ENCODE peak calls at places on chromosome 15, in eight cellular contexts. One of them, this sample, is unnamed. For H3K9me3 and H3K4me1, the result is how much of the 10 kb centered on the place peaks cover.

GRCh38 chr15:68644088-68644904 is 65.5 kb downstream of the CORO2B start:
- DNase-seq in HCT116: peak
- DNase-seq in A549: peak
- DNase-seq in hepatocyte: peak
- DNase-seq in heart left ventricle: no peak
- DNase-seq in CD8-positive, alpha-beta T cell: no peak
- DNase-seq in esophagus muscularis mucosa: no peak
- DNase-seq in lower lobe of right lung: no peak
- DNase-seq in this sample: no peak

GRCh38 chr15:59237119-59237853 is 30.6 kb downstream of the LDHAL6B start:
- DNase-seq in HCT116: no peak
- DNase-seq in A549: no peak
- DNase-seq in hepatocyte: no peak
- DNase-seq in heart left ventricle: no peak
- DNase-seq in CD8-positive, alpha-beta T cell: no peak
- DNase-seq in esophagus muscularis mucosa: peak
- DNase-seq in lower lobe of right lung: no peak
- DNase-seq in this sample: no peak

GRCh38 chr15:83503595-83504364 is 56.6 kb downstream of the SH3GL3 start:
- DNase-seq in HCT116: no peak
- DNase-seq in A549: no peak
- DNase-seq in hepatocyte: no peak
- DNase-seq in heart left ventricle: no peak
- DNase-seq in CD8-positive, alpha-beta T cell: no peak
- DNase-seq in esophagus muscularis mucosa: no peak
- DNase-seq in lower lobe of right lung: no peak
- DNase-seq in this sample: no peak

GRCh38 chr15:40594429-40594836 is 384 bp downstream of the KNL1 start:
- DNase-seq in HCT116: peak
- DNase-seq in A549: peak
- DNase-seq in hepatocyte: peak
- DNase-seq in heart left ventricle: peak
- DNase-seq in CD8-positive, alpha-beta T cell: no peak
- DNase-seq in esophagus muscularis mucosa: peak
- DNase-seq in lower lobe of right lung: peak
- DNase-seq in this sample: peak

GRCh38 chr15:69893863-69894262 is 203.9 kb downstream of the TLE3 start:
- DNase-seq in HCT116: no peak
- DNase-seq in A549: no peak
- DNase-seq in hepatocyte: peak
- DNase-seq in heart left ventricle: no peak
- DNase-seq in CD8-positive, alpha-beta T cell: no peak
- DNase-seq in esophagus muscularis mucosa: no peak
- DNase-seq in lower lobe of right lung: no peak
- DNase-seq in this sample: no peak

GRCh38 chr15:44763187-44763586 is 26.9 kb downstream of the TRIM69 start:
- DNase-seq in HCT116: no peak
- DNase-seq in A549: no peak
- DNase-seq in hepatocyte: no peak
- DNase-seq in heart left ventricle: no peak
- DNase-seq in CD8-positive, alpha-beta T cell: no peak
- DNase-seq in esophagus muscularis mucosa: no peak
- DNase-seq in lower lobe of right lung: no peak
- DNase-seq in this sample: no peak

GRCh38 chr15:76197703-76198455 is 113.4 kb downstream of the ETFA start:
- DNase-seq in HCT116: peak
- DNase-seq in A549: no peak
- DNase-seq in hepatocyte: no peak
- DNase-seq in heart left ventricle: no peak
- DNase-seq in CD8-positive, alpha-beta T cell: no peak
- DNase-seq in esophagus muscularis mucosa: no peak
- DNase-seq in lower lobe of right lung: peak
- DNase-seq in this sample: no peak

GRCh38 chr15:50304856-50305255 is 39.3 kb upstream of the HDC start:
- DNase-seq in HCT116: no peak
- DNase-seq in A549: no peak
- DNase-seq in hepatocyte: no peak
- DNase-seq in heart left ventricle: no peak
- DNase-seq in CD8-positive, alpha-beta T cell: no peak
- DNase-seq in esophagus muscularis mucosa: no peak
- DNase-seq in lower lobe of right lung: no peak
- DNase-seq in this sample: no peak

GRCh38 chr15:67076147-67076843 is 10.9 kb downstream of the SMAD3 start:
- DNase-seq in HCT116: peak
- DNase-seq in A549: peak
- DNase-seq in hepatocyte: no peak
- DNase-seq in heart left ventricle: no peak
- DNase-seq in CD8-positive, alpha-beta T cell: no peak
- DNase-seq in esophagus muscularis mucosa: no peak
- DNase-seq in lower lobe of right lung: no peak
- DNase-seq in this sample: no peak

GRCh38 chr15:83346342-83346741 is 61.9 kb upstream of the BNC1 start:
- DNase-seq in HCT116: no peak
- DNase-seq in A549: no peak
- DNase-seq in hepatocyte: no peak
- DNase-seq in heart left ventricle: no peak
- DNase-seq in CD8-positive, alpha-beta T cell: no peak
- DNase-seq in esophagus muscularis mucosa: no peak
- DNase-seq in lower lobe of right lung: no peak
- DNase-seq in this sample: no peak

GRCh38 chr15:41695750-41696436 is 35.7 kb downstream of the MGA start:
- DNase-seq in HCT116: peak
- DNase-seq in A549: peak
- DNase-seq in hepatocyte: peak
- DNase-seq in heart left ventricle: no peak
- DNase-seq in CD8-positive, alpha-beta T cell: peak
- DNase-seq in esophagus muscularis mucosa: no peak
- DNase-seq in lower lobe of right lung: no peak
- DNase-seq in this sample: peak

GRCh38 chr15:62749445-62749844 is 293.1 kb upstream of the TPM1 start:
- DNase-seq in HCT116: no peak
- DNase-seq in A549: no peak
- DNase-seq in hepatocyte: no peak
- DNase-seq in heart left ventricle: no peak
- DNase-seq in CD8-positive, alpha-beta T cell: no peak
- DNase-seq in esophagus muscularis mucosa: no peak
- DNase-seq in lower lobe of right lung: no peak
- DNase-seq in this sample: no peak

GRCh38 chr15:68599560-68600071 is 20.8 kb downstream of the CORO2B start:
- DNase-seq in HCT116: no peak
- DNase-seq in A549: no peak
- DNase-seq in hepatocyte: peak
- DNase-seq in heart left ventricle: no peak
- DNase-seq in CD8-positive, alpha-beta T cell: no peak
- DNase-seq in esophagus muscularis mucosa: no peak
- DNase-seq in lower lobe of right lung: no peak
- DNase-seq in this sample: no peak

GRCh38 chr15:61175024-61175423 is 54.1 kb downstream of the RORA start:
- DNase-seq in HCT116: no peak
- DNase-seq in A549: no peak
- DNase-seq in hepatocyte: no peak
- DNase-seq in heart left ventricle: no peak
- DNase-seq in CD8-positive, alpha-beta T cell: no peak
- DNase-seq in esophagus muscularis mucosa: no peak
- DNase-seq in lower lobe of right lung: no peak
- DNase-seq in this sample: no peak

GRCh38 chr15:61171190-61171589 is 57.9 kb downstream of the RORA start:
- DNase-seq in HCT116: no peak
- DNase-seq in A549: no peak
- DNase-seq in hepatocyte: no peak
- DNase-seq in heart left ventricle: no peak
- DNase-seq in CD8-positive, alpha-beta T cell: no peak
- DNase-seq in esophagus muscularis mucosa: no peak
- DNase-seq in lower lobe of right lung: no peak
- DNase-seq in this sample: no peak

GRCh38 chr15:61169904-61170695 is 59.0 kb downstream of the RORA start:
- DNase-seq in HCT116: no peak
- DNase-seq in A549: no peak
- DNase-seq in hepatocyte: no peak
- DNase-seq in heart left ventricle: no peak
- DNase-seq in CD8-positive, alpha-beta T cell: no peak
- DNase-seq in esophagus muscularis mucosa: no peak
- DNase-seq in lower lobe of right lung: no peak
- DNase-seq in this sample: no peak

GRCh38 chr15:61173899-61174689 is 55.0 kb downstream of the RORA start:
- DNase-seq in HCT116: no peak
- DNase-seq in A549: no peak
- DNase-seq in hepatocyte: no peak
- DNase-seq in heart left ventricle: no peak
- DNase-seq in CD8-positive, alpha-beta T cell: no peak
- DNase-seq in esophagus muscularis mucosa: no peak
- DNase-seq in lower lobe of right lung: no peak
- DNase-seq in this sample: no peak

DNA sequence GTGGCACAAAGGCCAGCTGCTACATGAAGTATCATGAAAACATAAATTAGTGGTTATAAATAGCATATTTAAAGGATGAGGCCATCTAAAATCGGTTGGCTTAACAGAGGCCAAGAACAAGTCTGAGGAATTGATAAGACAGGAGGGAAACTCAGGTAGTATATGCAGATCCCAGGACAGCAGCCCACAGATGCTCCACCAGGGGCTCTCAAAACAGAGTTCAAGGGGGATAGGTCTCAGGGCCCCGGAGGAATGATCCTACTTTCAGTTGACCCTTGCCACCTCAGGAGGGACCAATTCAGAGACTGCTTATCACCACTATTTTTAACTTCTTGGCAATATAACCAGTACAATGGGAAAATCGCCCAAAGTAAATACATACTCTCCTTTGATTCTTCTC is 56.8 kb downstream of the RORA start:
- DNase-seq in HCT116: no peak
- DNase-seq in A549: no peak
- DNase-seq in hepatocyte: no peak
- DNase-seq in heart left ventricle: no peak
- DNase-seq in CD8-positive, alpha-beta T cell: no peak
- DNase-seq in esophagus muscularis mucosa: no peak
- DNase-seq in lower lobe of right lung: no peak
- DNase-seq in this sample: no peak
- TF ChIP-seq CTCF in HCT116: no peak
- TF ChIP-seq CTCF in A549: no peak
- TF ChIP-seq CTCF in hepatocyte: no peak
- TF ChIP-seq CTCF in heart left ventricle: no peak
- TF ChIP-seq CTCF in CD8-positive, alpha-beta T cell: no peak
- TF ChIP-seq CTCF in esophagus muscularis mucosa: no peak
- TF ChIP-seq CTCF in lower lobe of right lung: no peak
- TF ChIP-seq CTCF in this sample: no peak

DNA sequence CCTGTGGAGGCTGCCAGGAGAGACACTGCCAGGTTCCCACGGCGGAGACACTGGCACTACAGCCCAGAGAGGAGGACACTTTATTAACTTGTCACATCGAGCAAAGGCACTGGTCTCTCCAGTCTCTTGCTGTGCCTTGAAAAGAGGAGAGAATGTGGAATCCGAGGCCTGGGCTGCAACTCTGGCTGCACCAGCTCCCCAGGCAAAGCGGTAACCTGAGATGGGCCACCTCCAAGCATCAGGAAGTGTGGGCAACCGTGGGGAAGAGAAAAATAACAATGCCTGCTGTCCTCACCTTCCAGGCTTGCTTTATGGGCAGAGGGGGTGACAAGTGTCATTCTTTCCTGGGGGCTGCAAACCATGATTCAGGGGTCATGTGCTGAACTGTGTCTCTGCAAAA is 91.6 kb upstream of the RGMA start:
- DNase-seq in HCT116: no peak
- DNase-seq in A549: no peak
- DNase-seq in hepatocyte: no peak
- DNase-seq in heart left ventricle: no peak
- DNase-seq in CD8-positive, alpha-beta T cell: no peak
- DNase-seq in esophagus muscularis mucosa: no peak
- DNase-seq in lower lobe of right lung: no peak
- DNase-seq in this sample: no peak
- H3K9me3 ChIP-seq in HCT116: under half
- H3K9me3 ChIP-seq in A549: under half
- H3K9me3 ChIP-seq in hepatocyte: under half
- H3K9me3 ChIP-seq in heart left ventricle: under half
- H3K9me3 ChIP-seq in CD8-positive, alpha-beta T cell: under half
- H3K9me3 ChIP-seq in esophagus muscularis mucosa: under half
- H3K9me3 ChIP-seq in lower lobe of right lung: under half
- H3K9me3 ChIP-seq in this sample: under half

DNA sequence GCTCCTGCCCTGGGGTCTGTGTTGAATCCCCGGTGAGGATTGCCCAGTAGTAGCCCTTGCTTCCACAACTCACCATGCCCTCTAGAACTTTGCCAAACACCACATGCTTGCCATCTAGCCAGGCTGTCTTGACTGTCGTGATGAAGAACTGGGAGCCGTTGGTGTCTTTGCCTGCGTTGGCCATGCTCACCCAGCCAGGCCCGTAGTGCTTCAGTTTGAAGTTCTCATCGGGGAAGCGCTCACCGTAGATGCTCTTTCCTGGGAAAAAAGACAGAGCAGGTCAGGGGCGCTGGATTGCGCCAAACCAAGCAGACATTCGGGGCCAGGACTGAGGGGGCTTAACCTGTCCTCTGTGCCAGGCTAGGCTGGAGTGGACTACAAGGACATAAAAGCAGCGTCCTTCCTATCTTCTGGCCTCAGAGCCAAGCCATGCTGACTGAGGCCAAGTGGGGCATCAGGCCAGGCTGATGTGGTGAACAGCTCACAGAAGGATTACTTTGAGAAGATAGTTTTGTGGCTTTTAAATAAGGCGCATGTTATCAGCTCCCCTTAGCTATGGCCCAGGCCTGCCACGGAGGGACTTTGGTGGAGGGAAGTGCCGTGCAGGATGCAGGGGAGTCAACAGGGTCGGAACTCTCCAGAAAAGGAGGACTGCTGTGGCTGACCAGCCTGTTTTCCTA is 5.3 kb downstream of the SNX22 start:
- DNase-seq in HCT116: no peak
- DNase-seq in A549: no peak
- DNase-seq in hepatocyte: no peak
- DNase-seq in heart left ventricle: no peak
- DNase-seq in CD8-positive, alpha-beta T cell: no peak
- DNase-seq in esophagus muscularis mucosa: no peak
- DNase-seq in lower lobe of right lung: no peak
- DNase-seq in this sample: no peak
- H3K4me1 ChIP-seq in HCT116: under half
- H3K4me1 ChIP-seq in A549: under half
- H3K4me1 ChIP-seq in hepatocyte: under half
- H3K4me1 ChIP-seq in heart left ventricle: under half
- H3K4me1 ChIP-seq in CD8-positive, alpha-beta T cell: under half
- H3K4me1 ChIP-seq in esophagus muscularis mucosa: half or more
- H3K4me1 ChIP-seq in lower lobe of right lung: half or more
- H3K4me1 ChIP-seq in this sample: under half

GRCh38 chr15:33994005-33994615 is 25.8 kb downstream of the CHRM5 start:
- DNase-seq in HCT116: peak
- DNase-seq in A549: no peak
- DNase-seq in hepatocyte: peak
- DNase-seq in heart left ventricle: no peak
- DNase-seq in CD8-positive, alpha-beta T cell: no peak
- DNase-seq in esophagus muscularis mucosa: no peak
- DNase-seq in lower lobe of right lung: no peak
- DNase-seq in this sample: peak
- TF ChIP-seq CTCF in HCT116: peak
- TF ChIP-seq CTCF in A549: peak
- TF ChIP-seq CTCF in hepatocyte: peak
- TF ChIP-seq CTCF in heart left ventricle: no peak
- TF ChIP-seq CTCF in CD8-positive, alpha-beta T cell: no peak
- TF ChIP-seq CTCF in esophagus muscularis mucosa: peak
- TF ChIP-seq CTCF in lower lobe of right lung: peak
- TF ChIP-seq CTCF in this sample: peak

GRCh38 chr15:25089577-25089976 is 134.8 kb downstream of the SNRPN start:
- DNase-seq in HCT116: no peak
- DNase-seq in A549: no peak
- DNase-seq in hepatocyte: no peak
- DNase-seq in heart left ventricle: no peak
- DNase-seq in CD8-positive, alpha-beta T cell: no peak
- DNase-seq in esophagus muscularis mucosa: no peak
- DNase-seq in lower lobe of right lung: no peak
- DNase-seq in this sample: no peak
- H3K9me3 ChIP-seq in HCT116: under half
- H3K9me3 ChIP-seq in A549: under half
- H3K9me3 ChIP-seq in hepatocyte: under half
- H3K9me3 ChIP-seq in heart left ventricle: half or more
- H3K9me3 ChIP-seq in CD8-positive, alpha-beta T cell: under half
- H3K9me3 ChIP-seq in esophagus muscularis mucosa: half or more
- H3K9me3 ChIP-seq in lower lobe of right lung: half or more
- H3K9me3 ChIP-seq in this sample: under half